ENCODE peak calls at places on chromosomes 7 and 10, in four cellular contexts. I is PC-3, E is OCI-LY7, M is GM23338. F is an unnamed sample. For H3K79me2, the result is how much of the 10 kb centered on the place peaks cover.

GRCh38 chr10:13784067-13784466 is 197.3 kb downstream of the PRPF18 start:
- DNase-seq in I (peak), E (peak), M (peak), F (peak)

GRCh38 chr10:127906548-127907377 is at the start of gene PTPRE:
- DNase-seq in I (peak), E (no peak), M (peak), F (peak)

GRCh38 chr10:70652761-70653657 is 19.3 kb upstream of the ADAMTS14 start:
- DNase-seq in I (no peak), E (no peak), M (no peak), F (no peak)

GRCh38 chr7:6106140-6106904 is 75.1 kb downstream of the ANKRD61 start:
- DNase-seq in I (peak), E (peak), M (peak), F (peak)

GRCh38 chr7:83936056-83936703 is 258.4 kb downstream of the SEMA3A start:
- DNase-seq in I (peak), E (peak), M (peak), F (peak)

GRCh38 chr10:84540022-84540616 is 211.7 kb downstream of the CCSER2 start:
- DNase-seq in I (peak), E (no peak), M (no peak), F (peak)

GRCh38 chr7:128005117-128005516 is 26.1 kb downstream of the LRRC4 start:
- DNase-seq in I (no peak), E (peak), M (no peak), F (no peak)

GRCh38 chr7:141342664-141343400 is 208.4 kb upstream of the AGK start:
- DNase-seq in I (peak), E (no peak), M (no peak), F (no peak)

GRCh38 chr10:123847686-123848432 is 43.7 kb downstream of the CPXM2 start:
- DNase-seq in I (no peak), E (no peak), M (no peak), F (no peak)

GRCh38 chr10:31490858-31491504 is 172.0 kb downstream of the ZEB1 start:
- DNase-seq in I (peak), E (peak), M (peak), F (peak)

GRCh38 chr10:88473989-88474883 is 108.9 kb downstream of the RNLS start:
- DNase-seq in I (no peak), E (no peak), M (peak), F (no peak)

GRCh38 chr10:113111260-113111659 is 161.2 kb downstream of the TCF7L2 start:
- DNase-seq in I (no peak), E (no peak), M (no peak), F (no peak)

GRCh38 chr7:129095258-129095657 is 40.3 kb upstream of the TNPO3 start:
- DNase-seq in I (no peak), E (peak), M (no peak), F (no peak)

GRCh38 chr10:15860692-15861201 is 440 bp upstream of the MINDY3 start:
- DNase-seq in I (no peak), E (peak), M (no peak), F (no peak)

GRCh38 chr10:124739119-124739921 is 4.9 kb downstream of the FAM53B start:
- DNase-seq in I (no peak), E (no peak), M (peak), F (peak)

GRCh38 chr7:53119514-53119933 is 84.1 kb downstream of the POM121L12 start:
- DNase-seq in I (no peak), E (no peak), M (no peak), F (no peak)

GRCh38 chr7:82442492-82443043 is 1.0 kb downstream of the CACNA2D1 start:
- DNase-seq in I (no peak), E (no peak), M (peak), F (peak)

GRCh38 chr7:130515315-130516047 is 23.6 kb downstream of the MEST start:
- DNase-seq in I (no peak), E (no peak), M (no peak), F (no peak)

GRCh38 chr7:132771301-132771730 is 195.0 kb upstream of the PLXNA4 start:
- DNase-seq in I (no peak), E (no peak), M (peak), F (no peak)

GRCh38 chr10:109902992-109903947 is 20.0 kb downstream of the XPNPEP1 start:
- DNase-seq in I (peak), E (no peak), M (no peak), F (no peak)

GRCh38 chr10:70302292-70302691 is 18.5 kb upstream of the NPFFR1 start:
- DNase-seq in I (no peak), E (no peak), M (no peak), F (no peak)

GRCh38 chr7:41003031-41003925 is 699.6 kb downstream of the INHBA start:
- DNase-seq in I (peak), E (peak), M (peak), F (peak)

GRCh38 chr10:122859527-122859926 is 13.9 kb upstream of the CUZD1 start:
- DNase-seq in I (no peak), E (no peak), M (no peak), F (no peak)

GRCh38 chr10:107618461-107619093 is 454.1 kb upstream of the SORCS1 start:
- DNase-seq in I (peak), E (no peak), M (no peak), F (no peak)

DNA sequence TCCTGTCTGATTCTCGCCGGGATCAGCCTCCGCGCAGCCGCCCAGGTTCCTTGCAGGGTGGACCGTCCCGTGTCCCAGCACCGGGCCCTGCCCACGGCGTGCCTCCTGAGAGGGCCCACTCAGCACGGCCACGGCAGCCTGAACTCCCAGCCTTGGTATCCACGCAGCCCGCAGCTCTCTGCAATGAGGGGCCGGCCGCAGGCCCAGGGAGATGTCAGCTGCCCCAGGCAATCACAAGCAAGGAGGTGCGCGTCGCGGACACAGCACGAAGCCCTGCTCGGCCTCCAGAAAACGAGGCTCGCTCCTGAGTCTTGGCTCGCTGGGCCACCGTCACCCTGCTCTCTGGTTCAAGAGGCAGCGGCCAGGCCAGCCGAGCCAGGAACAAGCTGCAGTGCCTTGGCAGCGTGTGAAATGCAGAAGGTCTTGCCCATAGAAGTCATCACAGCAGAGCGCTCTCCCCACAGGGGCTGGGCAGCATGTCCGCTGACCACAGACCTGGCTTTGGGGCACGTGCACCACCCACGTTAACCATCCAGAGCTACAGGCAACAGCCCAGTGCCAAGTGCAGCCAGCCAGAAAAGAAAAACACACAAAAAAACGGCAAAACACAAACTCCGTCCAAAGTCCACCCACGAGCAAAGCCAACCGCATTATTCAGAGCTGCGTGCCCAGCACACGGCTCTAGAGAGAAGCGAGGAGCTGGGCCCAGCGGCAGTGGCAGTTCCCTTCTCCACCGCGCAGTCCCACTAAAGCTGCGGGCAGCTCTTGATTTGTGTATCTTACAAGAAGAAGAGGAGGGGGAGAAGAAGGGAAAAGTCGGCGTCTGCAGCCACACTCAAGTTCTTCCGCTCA is 13.9 kb downstream of the GPER1 start:
- DNase-seq in I (no peak), E (no peak), M (no peak), F (no peak)
- H3K79me2 ChIP-seq in I (under half), E (under half), M (half or more), F (under half)

DNA sequence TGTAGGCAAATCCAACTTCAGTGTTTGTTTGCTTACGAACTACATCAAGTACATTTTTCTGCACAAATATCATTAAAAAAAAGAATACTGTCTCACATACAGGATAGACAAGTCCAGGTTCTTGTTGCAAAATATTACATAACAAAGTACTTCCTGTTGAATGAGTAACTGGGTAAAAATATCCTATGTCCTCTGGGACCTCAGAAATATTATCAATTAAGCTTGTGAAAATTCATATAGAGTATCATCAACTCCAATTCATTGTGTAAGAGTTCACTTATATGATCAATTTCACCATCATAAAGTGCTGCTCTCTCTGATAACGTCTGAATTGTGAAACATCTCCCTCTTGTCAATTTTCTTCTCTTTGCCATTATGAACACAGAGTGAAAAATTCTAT is 22.6 kb downstream of the HERC4 start:
- DNase-seq in I (peak), E (no peak), M (no peak), F (no peak)
- H3K79me2 ChIP-seq in I (under half), E (under half), M (under half), F (under half)

GRCh38 chr10:44418637-44419036 is 33.7 kb upstream of the CXCL12 start:
- DNase-seq in I (no peak), E (no peak), M (no peak), F (no peak)
- H3K79me2 ChIP-seq in I (under half), E (under half), M (under half), F (under half)

GRCh38 chr7:139640678-139641077 is 117.2 kb downstream of the CLEC2L start:
- DNase-seq in I (no peak), E (no peak), M (no peak), F (no peak)
- H3K79me2 ChIP-seq in I (half or more), E (under half), M (under half), F (under half)

GRCh38 chr7:21941570-21942224 is 4.0 kb downstream of the CDCA7L start:
- DNase-seq in I (peak), E (peak), M (no peak), F (peak)

GRCh38 chr7:21942955-21943354 is 2.7 kb downstream of the CDCA7L start:
- DNase-seq in I (peak), E (no peak), M (no peak), F (no peak)

GRCh38 chr7:21939858-21940322 is 5.8 kb downstream of the CDCA7L start:
- DNase-seq in I (no peak), E (no peak), M (no peak), F (no peak)

GRCh38 chr7:21938463-21938862 is 7.2 kb downstream of the CDCA7L start:
- DNase-seq in I (peak), E (no peak), M (no peak), F (no peak)

DNA sequence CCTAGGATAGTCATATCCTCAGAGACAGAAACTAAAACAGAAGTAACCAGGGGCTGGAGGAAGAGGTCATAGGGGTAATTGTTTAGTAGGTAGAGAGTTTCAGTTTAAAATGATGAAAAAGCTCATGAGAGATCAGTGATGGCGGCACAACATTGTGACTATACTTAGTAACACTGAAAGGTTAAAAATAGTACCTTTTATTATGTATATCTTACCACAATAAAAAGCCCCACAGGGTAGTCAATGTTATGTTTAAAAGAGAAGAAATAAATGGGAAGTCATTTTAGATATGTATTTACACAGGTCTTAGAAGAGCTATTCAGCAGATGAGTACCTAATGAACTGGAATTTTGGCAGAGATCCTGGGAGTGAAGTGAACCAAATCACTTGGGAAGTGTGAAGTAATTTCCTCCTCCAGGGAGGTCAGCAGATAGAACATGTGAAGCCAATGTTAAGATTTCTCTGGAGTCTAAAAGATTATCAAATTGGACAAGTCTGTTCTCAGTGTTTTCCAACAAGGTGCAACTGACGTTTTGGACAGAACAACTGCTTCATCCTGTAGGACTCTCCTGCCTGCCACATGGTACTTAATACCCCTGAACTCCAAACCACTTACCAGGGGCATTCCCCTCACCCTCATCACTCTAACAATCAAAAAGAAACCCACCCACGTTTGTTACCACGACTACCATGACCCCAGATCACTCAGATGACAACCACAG is 6.4 kb downstream of the CDCA7L start:
- DNase-seq in I (peak), E (no peak), M (no peak), F (no peak)
- H3K79me2 ChIP-seq in I (half or more), E (half or more), M (half or more), F (under half)

F was measured in mesendoderm.